ENCODE peak calls at places on chromosomes 4 and X, in eight cellular contexts. C is psoas muscle, V is endodermal cell, M is stomach, W is heart left ventricle, R is keratinocyte, Z is tibial artery, U is AG04450. T is an unnamed sample.

GRCh38 chr4:57074753-57075152 is 35.4 kb downstream of the IGFBP7 start:
- DNase-seq in C (no peak), V (peak; percentile 16), M (no peak), W (no peak), R (peak; percentile 89), Z (no peak), U (peak; percentile 74), T (peak; percentile 68)

GRCh38 chrX:155592331-155592730 is 20.4 kb downstream of the TMLHE start:
- DNase-seq in C (no peak), V (no peak), M (no peak), W (no peak), R (no peak), Z (no peak), U (no peak), T (no peak)

GRCh38 chrX:40303256-40304077 is 205.7 kb upstream of the BCOR start:
- DNase-seq in C (no peak), V (peak; percentile 38), M (no peak), W (no peak), R (no peak), Z (no peak), U (no peak), T (no peak)

GRCh38 chr4:110195561-110196205 is 2.7 kb downstream of the ELOVL6 start:
- DNase-seq in C (no peak), V (no peak), M (no peak), W (no peak), R (peak; percentile 49), Z (no peak), U (no peak), T (peak; percentile 19)

GRCh38 chr4:37892641-37893040 is 1.8 kb downstream of the TBC1D1 start:
- DNase-seq in C (no peak), V (no peak), M (no peak), W (no peak), R (no peak), Z (peak; percentile 32), U (no peak), T (no peak)

GRCh38 chrX:110284159-110284558 is 33.7 kb downstream of the AMMECR1 start:
- DNase-seq in C (no peak), V (no peak), M (no peak), W (no peak), R (no peak), Z (no peak), U (peak; percentile 45), T (peak; percentile 44)

GRCh38 chr4:112076919-112077608 is 68.2 kb upstream of the FAM241A start:
- DNase-seq in C (no peak), V (no peak), M (no peak), W (no peak), R (no peak), Z (no peak), U (no peak), T (no peak)

GRCh38 chr4:41590591-41590990 is 52.6 kb downstream of the LIMCH1 start:
- DNase-seq in C (no peak), V (no peak), M (no peak), W (peak; percentile 55), R (no peak), Z (no peak), U (no peak), T (no peak)

GRCh38 chrX:12921886-12922599 is 15.6 kb downstream of the TLR8 start:
- DNase-seq in C (no peak), V (no peak), M (no peak), W (no peak), R (no peak), Z (no peak), U (no peak), T (no peak)

GRCh38 chr4:25878676-25879075 is 15.9 kb upstream of the SEL1L3 start:
- DNase-seq in C (no peak), V (no peak), M (no peak), W (no peak), R (no peak), Z (no peak), U (no peak), T (no peak)

GRCh38 chr4:25552580-25553271 is 102.9 kb upstream of the SLC34A2 start:
- DNase-seq in C (no peak), V (peak; percentile 51), M (peak; percentile 91), W (no peak), R (no peak), Z (no peak), U (no peak), T (no peak)

GRCh38 chrX:1418901-1419544 is 27.1 kb upstream of the SLC25A6 start:
- DNase-seq in C (no peak), V (no peak), M (no peak), W (no peak), R (no peak), Z (no peak), U (no peak), T (no peak)

GRCh38 chrX:49184294-49185061 is 1.7 kb downstream of the PRICKLE3 start:
- DNase-seq in C (peak; percentile 94), V (peak; percentile 97), M (peak; percentile 93), W (peak; percentile 88), R (no peak), Z (peak; percentile 92), U (no peak), T (peak; percentile 76)

GRCh38 chrX:69128573-69128972 is 36.7 kb downstream of the PJA1 start:
- DNase-seq in C (no peak), V (peak; percentile 79), M (peak; percentile 30), W (peak; percentile 21), R (no peak), Z (peak; percentile 24), U (no peak), T (no peak)

GRCh38 chrX:118493653-118494297 is 1.8 kb upstream of the DOCK11 start:
- DNase-seq in C (no peak), V (no peak), M (no peak), W (no peak), R (no peak), Z (no peak), U (no peak), T (no peak)

GRCh38 chr4:48341776-48342558 is 638 bp downstream of the SLAIN2 start:
- DNase-seq in C (peak; percentile 79), V (peak; percentile 88), M (peak; percentile 55), W (peak; percentile 67), R (no peak), Z (peak; percentile 25), U (no peak), T (peak; percentile 21)

GRCh38 chrX:14010566-14010965 is 19.1 kb downstream of the GEMIN8 start:
- DNase-seq in C (no peak), V (no peak), M (no peak), W (no peak), R (no peak), Z (no peak), U (no peak), T (peak; percentile 47)
- H3K27ac ChIP-seq in C (no peak overlapping the region), V (no peak overlapping the region), M (no peak overlapping the region), W (no peak overlapping the region), R (peak overlapping the region; percentile 62), Z (no peak overlapping the region), U (no peak overlapping the region), T (no peak overlapping the region)

GRCh38 chr4:2432004-2432403 is 13.2 kb downstream of the CFAP99 start:
- DNase-seq in C (no peak), V (no peak), M (no peak), W (no peak), R (no peak), Z (no peak), U (no peak), T (no peak)

GRCh38 chr4:2433609-2434350 is 15.0 kb downstream of the CFAP99 start:
- DNase-seq in C (peak; percentile 54), V (peak; percentile 56), M (no peak), W (no peak), R (no peak), Z (no peak), U (no peak), T (no peak)

GRCh38 chr4:2434420-2434819 is 15.7 kb downstream of the CFAP99 start:
- DNase-seq in C (no peak), V (no peak), M (no peak), W (no peak), R (no peak), Z (no peak), U (no peak), T (no peak)

GRCh38 chr4:2436301-2436700 is 17.5 kb downstream of the CFAP99 start:
- DNase-seq in C (no peak), V (peak; percentile 45), M (no peak), W (no peak), R (no peak), Z (no peak), U (no peak), T (no peak)

DNA sequence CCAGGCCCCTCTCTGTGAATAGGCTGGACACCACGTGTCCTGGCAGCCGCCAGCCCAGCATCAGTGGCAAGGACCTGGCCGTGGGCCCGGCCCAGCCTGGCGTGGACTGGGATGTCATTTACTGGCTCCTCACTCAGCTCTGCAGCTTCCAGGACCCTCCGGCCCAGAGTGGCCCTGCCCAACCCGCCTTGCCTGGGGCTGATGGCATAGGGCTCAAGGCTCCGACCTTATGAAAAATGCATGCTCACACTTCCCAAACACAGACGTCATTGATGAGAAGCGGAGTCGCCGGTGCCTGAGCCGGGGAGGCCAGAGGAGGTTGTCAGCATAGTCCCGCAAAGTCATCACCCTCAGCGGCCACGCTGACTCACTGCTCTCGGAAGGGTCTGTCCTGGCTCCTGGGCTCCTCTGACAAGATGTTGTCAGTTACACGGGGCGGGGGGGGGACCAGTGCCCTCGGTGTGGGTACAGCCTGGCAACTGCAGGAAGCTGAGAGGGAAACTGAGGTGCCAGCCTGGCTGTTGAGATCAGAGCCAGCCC is 14.3 kb downstream of the CFAP99 start:
- DNase-seq in C (peak; percentile 74), V (peak; percentile 59), M (no peak), W (no peak), R (no peak), Z (no peak), U (no peak), T (no peak)
- H3K27ac ChIP-seq in C (peak overlapping the region; percentile 74), V (no peak overlapping the region), M (no peak overlapping the region), W (no peak overlapping the region), R (no peak overlapping the region), Z (no peak overlapping the region), U (no peak overlapping the region), T (no peak overlapping the region)

DNA sequence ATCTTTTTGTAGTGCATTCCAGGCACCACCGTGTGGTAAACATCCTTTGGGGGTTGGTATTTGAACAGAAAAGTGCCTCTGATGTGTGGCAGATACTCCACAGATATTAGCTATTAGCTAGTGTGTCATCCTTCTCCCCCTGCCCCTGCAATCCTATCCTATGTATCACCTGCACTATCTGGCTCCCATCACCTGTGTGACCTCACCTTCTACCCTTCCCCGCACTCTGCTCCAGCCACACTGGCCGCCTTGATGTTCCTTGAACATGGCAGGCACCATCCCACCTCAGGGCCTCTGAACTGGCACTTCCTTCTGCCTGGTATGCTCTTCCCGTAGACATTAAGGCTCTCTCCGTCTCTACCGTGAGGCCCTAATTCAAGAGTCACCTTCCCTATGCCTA is 3.7 kb downstream of the ELK1 start:
- DNase-seq in C (no peak), V (no peak), M (no peak), W (no peak), R (no peak), Z (no peak), U (no peak), T (no peak)
- H3K27ac ChIP-seq in C (no peak overlapping the region), V (no peak overlapping the region), M (no peak overlapping the region), W (no peak overlapping the region), R (no peak overlapping the region), Z (no peak overlapping the region), U (no peak overlapping the region), T (no peak overlapping the region)

DNA sequence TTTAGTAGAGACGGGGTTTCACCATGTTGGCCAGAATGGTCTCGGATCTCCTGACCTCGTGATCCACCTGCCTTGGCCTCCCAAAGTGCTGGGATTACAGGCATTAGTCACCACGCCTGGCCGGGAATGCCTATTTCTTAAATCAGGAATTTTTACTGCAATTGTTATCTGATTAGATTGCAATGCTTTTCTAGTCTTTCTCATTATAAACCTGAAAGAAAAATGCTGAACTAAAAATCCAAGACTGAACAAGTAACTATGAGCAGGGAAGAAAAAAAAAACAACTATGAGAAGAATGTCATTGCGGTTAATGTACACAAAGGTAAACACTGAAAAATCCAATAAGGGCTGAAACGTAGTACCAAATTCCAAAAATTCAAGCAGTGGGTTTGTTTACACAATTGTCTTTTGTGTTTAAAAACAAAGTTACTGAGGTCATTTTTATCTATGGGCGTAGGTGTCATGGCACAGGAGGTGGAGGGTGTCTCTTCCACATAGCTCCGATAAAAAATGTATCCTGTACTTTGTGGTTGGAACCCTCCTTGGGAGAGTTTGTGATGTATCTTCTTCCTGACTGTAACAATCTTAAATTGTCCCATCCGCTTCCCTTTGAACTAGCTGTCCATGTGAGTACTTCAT is 11.0 kb upstream of the TMEM156 start:
- DNase-seq in C (no peak), V (no peak), M (no peak), W (no peak), R (no peak), Z (no peak), U (no peak), T (peak; percentile 20)
- H3K27ac ChIP-seq in C (peak overlapping the region; percentile 80), V (no peak overlapping the region), M (no peak overlapping the region), W (peak overlapping the region; percentile 92), R (peak overlapping the region; percentile 85), Z (peak overlapping the region; percentile 62), U (peak overlapping the region; percentile 90), T (peak overlapping the region; percentile 75)

T was measured in RWPE1.